ENCODE peak calls at places on chromosomes 2 and 18, in eight cellular contexts. F, O, Q, X, U, J, S and E are unnamed samples.

GRCh38 chr2:199922856-199923255 is 11.8 kb downstream of the C2orf69 start:
- DNase-seq in F (peak; percentile 26), O (no peak), Q (no peak), X (no peak), U (no peak), J (no peak), S (no peak), E (no peak)

GRCh38 chr2:20595439-20596192 is 55.3 kb downstream of the HS1BP3 start:
- DNase-seq in F (peak; percentile 59), O (peak; percentile 35), Q (peak; percentile 51), X (no peak), U (peak; percentile 84), J (peak; percentile 85), S (peak; percentile 28), E (peak; percentile 44)

GRCh38 chr2:61750624-61751023 is 103.2 kb downstream of the FAM161A start:
- DNase-seq in F (no peak), O (no peak), Q (no peak), X (no peak), U (no peak), J (no peak), S (no peak), E (no peak)

GRCh38 chr2:191665286-191665685 is 12.7 kb upstream of the NABP1 start:
- DNase-seq in F (no peak), O (no peak), Q (peak; percentile 79), X (no peak), U (no peak), J (no peak), S (no peak), E (no peak)

GRCh38 chr2:159326569-159327255 is 40.2 kb upstream of the WDSUB1 start:
- DNase-seq in F (no peak), O (no peak), Q (peak; percentile 15), X (no peak), U (no peak), J (no peak), S (no peak), E (no peak)

GRCh38 chr2:46351388-46352141 is 54.4 kb downstream of the EPAS1 start:
- DNase-seq in F (no peak), O (peak; percentile 66), Q (no peak), X (no peak), U (peak; percentile 85), J (peak; percentile 91), S (peak; percentile 49), E (no peak)

GRCh38 chr2:98915751-98916358 is 20.2 kb downstream of the CRACDL start:
- DNase-seq in F (no peak), O (no peak), Q (peak; percentile 84), X (no peak), U (no peak), J (no peak), S (no peak), E (no peak)

GRCh38 chr2:237025090-237025865 is 60.4 kb upstream of the COPS8 start:
- DNase-seq in F (no peak), O (no peak), Q (peak; percentile 64), X (no peak), U (no peak), J (no peak), S (peak; percentile 51), E (no peak)

GRCh38 chr2:54065411-54065810 is 50.0 kb upstream of the ACYP2 start:
- DNase-seq in F (no peak), O (no peak), Q (peak; percentile 96), X (no peak), U (no peak), J (no peak), S (no peak), E (peak; percentile 61)

GRCh38 chr2:17479875-17480274 is 38.4 kb downstream of the RAD51AP2 start:
- DNase-seq in F (no peak), O (no peak), Q (peak; percentile 59), X (no peak), U (no peak), J (no peak), S (no peak), E (no peak)

GRCh38 chr2:8855019-8855418 is 17.6 kb upstream of the KIDINS220 start:
- DNase-seq in F (no peak), O (no peak), Q (no peak), X (no peak), U (no peak), J (no peak), S (no peak), E (no peak)

GRCh38 chr2:108417254-108417653 is 31.8 kb upstream of the GCC2 start:
- DNase-seq in F (peak; percentile 35), O (no peak), Q (no peak), X (no peak), U (no peak), J (no peak), S (peak; percentile 30), E (no peak)

GRCh38 chr18:61690418-61691138 is 202.2 kb downstream of the RNF152 start:
- DNase-seq in F (no peak), O (no peak), Q (no peak), X (no peak), U (no peak), J (no peak), S (no peak), E (no peak)

GRCh38 chr2:10412380-10412779 is 35.7 kb downstream of the ODC1 start:
- DNase-seq in F (peak; percentile 80), O (peak; percentile 29), Q (peak; percentile 60), X (peak; percentile 66), U (no peak), J (no peak), S (no peak), E (peak; percentile 41)

GRCh38 chr2:240597419-240598181 is 11.1 kb downstream of the CAPN10 start:
- DNase-seq in F (no peak), O (no peak), Q (no peak), X (no peak), U (peak; percentile 59), J (peak; percentile 67), S (no peak), E (peak; percentile 30)

GRCh38 chr2:7111626-7112025 is 194.4 kb downstream of the RNF144A start:
- DNase-seq in F (no peak), O (no peak), Q (peak; percentile 54), X (peak; percentile 23), U (no peak), J (no peak), S (no peak), E (no peak)

GRCh38 chr2:183070942-183071844 is 7.4 kb upstream of the DUSP19 start:
- DNase-seq in F (no peak), O (no peak), Q (peak; percentile 11), X (peak; percentile 76), U (peak; percentile 79), J (no peak), S (peak; percentile 57), E (no peak)

GRCh38 chr2:159140070-159140774 is 146.3 kb downstream of the WDSUB1 start:
- DNase-seq in F (no peak), O (no peak), Q (no peak), X (no peak), U (no peak), J (no peak), S (no peak), E (no peak)

GRCh38 chr2:236572482-236572881 is 2.9 kb downstream of the ACKR3 start:
- DNase-seq in F (no peak), O (peak; percentile 78), Q (no peak), X (peak; percentile 88), U (no peak), J (no peak), S (no peak), E (no peak)

GRCh38 chr18:49613141-49613641 is 51.3 kb downstream of the LIPG start:
- DNase-seq in F (no peak), O (no peak), Q (peak; percentile 74), X (peak; percentile 89), U (peak; percentile 84), J (no peak), S (no peak), E (no peak)

GRCh38 chr2:163248321-163249090 is 409.9 kb upstream of the KCNH7 start:
- DNase-seq in F (no peak), O (no peak), Q (no peak), X (peak; percentile 58), U (no peak), J (no peak), S (no peak), E (no peak)
- TF ChIP-seq CTCF in F (no peak), O (no peak), Q (no peak), X (no peak), U (no peak), J (no peak), S (no peak), E (no peak)

DNA sequence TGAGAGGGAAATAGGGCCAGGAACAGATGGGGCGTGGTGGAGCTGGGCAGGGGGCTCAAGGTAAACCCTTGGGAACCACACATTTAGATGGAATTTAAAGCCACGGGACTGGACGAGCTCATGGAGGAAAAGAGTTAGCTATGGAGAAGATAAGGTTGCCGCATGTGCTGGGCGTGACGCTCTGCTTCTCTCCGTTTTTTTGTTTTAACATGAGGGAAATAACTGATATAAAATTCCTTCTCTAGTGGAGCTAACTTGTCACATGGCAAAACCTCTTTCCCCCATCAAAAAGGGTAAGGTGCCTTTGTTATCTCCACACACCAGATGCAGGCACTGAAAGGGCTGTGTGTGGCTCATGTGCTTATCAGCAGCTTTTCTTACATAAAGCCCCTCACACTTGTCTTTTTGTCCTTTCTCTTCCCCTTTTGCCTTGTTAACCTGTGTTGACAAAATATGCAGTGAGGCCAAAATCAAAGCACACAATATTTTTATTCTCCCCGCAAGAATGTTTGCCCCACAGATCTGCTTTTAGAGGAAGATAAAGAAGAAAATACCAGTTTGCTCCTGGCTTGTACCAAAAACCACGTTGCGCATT is 380.0 kb downstream of the TSN start:
- DNase-seq in F (peak; percentile 69), O (no peak), Q (no peak), X (no peak), U (no peak), J (no peak), S (no peak), E (no peak)
- H3K4me3 ChIP-seq in F (no peak overlapping the region), O (no peak overlapping the region), Q (no peak overlapping the region), X (no peak overlapping the region), U (no peak overlapping the region), J (no peak overlapping the region), S (no peak overlapping the region), E (no peak overlapping the region)

GRCh38 chr2:42969231-42970150 is 177.1 kb upstream of the HAAO start:
- DNase-seq in F (no peak), O (no peak), Q (peak; percentile 76), X (no peak), U (no peak), J (peak; percentile 48), S (no peak), E (no peak)
- H3K27ac ChIP-seq in F (no peak overlapping the region), O (no peak overlapping the region), Q (no peak overlapping the region), X (no peak overlapping the region), U (no peak overlapping the region), J (no peak overlapping the region), S (peak overlapping the region; percentile 4), E (no peak overlapping the region)

GRCh38 chr2:43161650-43162542 is 64.5 kb downstream of the ZFP36L2 start:
- DNase-seq in F (no peak), O (no peak), Q (no peak), X (no peak), U (no peak), J (no peak), S (peak; percentile 81), E (no peak)
- TF ChIP-seq CTCF in F (no peak), O (no peak), Q (no peak), X (no peak), U (no peak), J (no peak), S (no peak), E (no peak)

GRCh38 chr2:64114912-64115277 is 29.3 kb downstream of the PELI1 start:
- DNase-seq in F (no peak), O (no peak), Q (no peak), X (no peak), U (no peak), J (no peak), S (no peak), E (no peak)
- H3K4me3 ChIP-seq in F (no peak overlapping the region), O (no peak overlapping the region), Q (no peak overlapping the region), X (no peak overlapping the region), U (no peak overlapping the region), J (no peak overlapping the region), S (peak overlapping the region; percentile 6), E (no peak overlapping the region)